ENCODE peak calls at places on chromosomes 13 and 19, in seven cellular contexts. S is uterus, V is transverse colon, I is sigmoid colon, J is adrenal gland, R is breast epithelium, T is gastrocnemius medialis. Y is an unnamed sample.

GRCh38 chr19:1237754-1238372 is at the start of gene CBARP:
- DNase-seq in S (peak), T (no peak), R (no peak), J (no peak), V (no peak), I (peak), Y (no peak)

GRCh38 chr13:106274551-106275208 is 260.8 kb downstream of the EFNB2 start:
- DNase-seq in R (no peak), I (no peak), T (no peak), J (no peak), V (no peak), S (no peak), Y (no peak)

GRCh38 chr19:31503211-31503610 is 154.0 kb upstream of the TSHZ3 start:
- DNase-seq in S (no peak), R (no peak), V (no peak), T (no peak), J (no peak), I (no peak), Y (no peak)

GRCh38 chr19:6047741-6048231 is 62.5 kb downstream of the RFX2 start:
- DNase-seq in S (peak), J (no peak), R (peak), T (no peak), I (no peak), V (no peak), Y (no peak)

GRCh38 chr19:38617283-38617763 is 430 bp downstream of the MAP4K1 start:
- DNase-seq in I (no peak), S (no peak), J (no peak), R (no peak), V (no peak), T (no peak), Y (no peak)

GRCh38 chr19:15285896-15286591 is 46.3 kb downstream of the BRD4 start:
- DNase-seq in V (no peak), R (no peak), T (no peak), J (no peak), S (no peak), I (no peak), Y (no peak)

GRCh38 chr13:42110410-42111155 is 62.1 kb downstream of the DGKH start:
- DNase-seq in T (no peak), S (no peak), R (no peak), V (no peak), I (no peak), J (no peak), Y (no peak)

GRCh38 chr19:907183-907853 is 5.7 kb downstream of the R3HDM4 start:
- DNase-seq in S (no peak), R (no peak), I (no peak), J (no peak), V (no peak), T (no peak), Y (no peak)

GRCh38 chr13:24254151-24254810 is 55.1 kb upstream of the C1QTNF9 start:
- DNase-seq in V (no peak), J (no peak), R (no peak), T (no peak), I (peak), S (no peak), Y (no peak)

GRCh38 chr13:106063591-106064308 is 471.7 kb downstream of the EFNB2 start:
- DNase-seq in R (no peak), V (no peak), I (no peak), S (no peak), J (no peak), T (no peak), Y (no peak)

GRCh38 chr19:38358071-38358470 is 16.3 kb upstream of the PSMD8 start:
- DNase-seq in V (no peak), J (no peak), T (no peak), R (no peak), I (no peak), S (no peak), Y (no peak)

GRCh38 chr19:7520131-7521051 is 2.0 kb upstream of the MCOLN1 start:
- DNase-seq in T (no peak), I (no peak), S (no peak), J (peak), R (no peak), V (no peak), Y (no peak)

GRCh38 chr13:35208587-35208986 is 266.5 kb downstream of the NBEA start:
- DNase-seq in J (no peak), T (no peak), R (no peak), V (no peak), S (no peak), I (no peak), Y (no peak)

GRCh38 chr19:31676271-31677004 is 327.2 kb upstream of the TSHZ3 start:
- DNase-seq in I (no peak), V (no peak), S (no peak), R (no peak), T (no peak), J (no peak), Y (no peak)

GRCh38 chr13:37751025-37751424 is 118.5 kb downstream of the TRPC4 start:
- DNase-seq in V (no peak), S (no peak), I (no peak), T (no peak), J (no peak), R (no peak), Y (no peak)

GRCh38 chr13:41502676-41503075 is 45.3 kb downstream of the RGCC start:
- DNase-seq in T (no peak), R (no peak), J (no peak), I (no peak), V (peak), S (no peak), Y (no peak)

GRCh38 chr13:100594731-100595130 is 6.1 kb upstream of the GGACT start:
- DNase-seq in I (no peak), S (no peak), V (peak), R (no peak), J (no peak), T (no peak), Y (no peak)

GRCh38 chr13:35470671-35471465 is 5.6 kb downstream of the MAB21L1 start:
- DNase-seq in V (peak), T (peak), R (no peak), J (peak), I (peak), S (peak), Y (no peak)

GRCh38 chr13:103210348-103210747 is 144.1 kb upstream of the SLC10A2 start:
- DNase-seq in R (no peak), S (no peak), J (no peak), T (no peak), I (no peak), V (no peak), Y (no peak)

GRCh38 chr13:47218611-47219010 is 321.8 kb upstream of the HTR2A start:
- DNase-seq in I (no peak), R (no peak), V (no peak), S (no peak), T (no peak), J (no peak), Y (no peak)

GRCh38 chr19:56681702-56682101 is 10.1 kb upstream of the ZNF835 start:
- DNase-seq in T (no peak), R (no peak), I (no peak), J (no peak), S (no peak), V (no peak), Y (no peak)

GRCh38 chr13:105153626-105154025 is 1381.8 kb downstream of the EFNB2 start:
- DNase-seq in J (no peak), R (no peak), S (no peak), T (no peak), I (no peak), V (no peak), Y (no peak)

GRCh38 chr19:574658-575526 is 2.5 kb downstream of the BSG start:
- DNase-seq in I (no peak), T (peak), R (no peak), V (no peak), S (no peak), J (peak), Y (no peak)

GRCh38 chr19:5948697-5949564 is 29.0 kb downstream of the RANBP3 start:
- DNase-seq in R (no peak), I (peak), J (no peak), V (no peak), S (no peak), T (no peak), Y (no peak)

GRCh38 chr19:36421749-36422481 is 3.5 kb upstream of the ZFP82 start:
- DNase-seq in V (no peak), S (no peak), J (no peak), I (no peak), T (no peak), R (no peak), Y (no peak)

GRCh38 chr13:101303512-101303911 is 112.8 kb downstream of the NALCN start:
- DNase-seq in V (no peak), T (no peak), R (no peak), S (no peak), I (no peak), J (no peak), Y (no peak)

GRCh38 chr13:73224708-73225107 is 165.9 kb downstream of the KLF5 start:
- DNase-seq in V (no peak), T (no peak), R (no peak), I (no peak), S (no peak), J (no peak), Y (no peak)

GRCh38 chr13:93502987-93503386 is 276.4 kb downstream of the GPC6 start:
- DNase-seq in R (no peak), S (no peak), T (no peak), V (no peak), J (no peak), I (no peak), Y (no peak)

GRCh38 chr13:48603375-48603774 is 50.4 kb upstream of the CYSLTR2 start:
- DNase-seq in I (no peak), J (no peak), S (no peak), V (no peak), T (no peak), R (no peak), Y (no peak)

GRCh38 chr19:55418185-55418584 is 10.6 kb upstream of the UBE2S start:
- DNase-seq in S (peak), T (no peak), R (no peak), V (peak), I (no peak), J (peak), Y (no peak)

GRCh38 chr13:71320452-71320851 is 546.6 kb downstream of the DACH1 start:
- DNase-seq in S (no peak), J (no peak), T (no peak), I (no peak), V (no peak), R (no peak), Y (no peak)

GRCh38 chr19:56155124-56155687 is 14.1 kb downstream of the ZNF444 start:
- DNase-seq in V (peak), T (no peak), S (no peak), R (no peak), I (no peak), J (peak), Y (no peak)

GRCh38 chr13:99690426-99691189 is 189.3 kb downstream of the TM9SF2 start:
- DNase-seq in S (no peak), J (no peak), V (no peak), T (no peak), R (no peak), I (no peak), Y (no peak)

GRCh38 chr13:50006426-50007135 is 8.7 kb upstream of the KCNRG start:
- DNase-seq in J (no peak), T (no peak), S (no peak), I (no peak), R (no peak), V (peak), Y (no peak)

GRCh38 chr13:34124912-34125311 is 307.0 kb downstream of the RFC3 start:
- DNase-seq in T (no peak), V (no peak), S (no peak), I (no peak), R (no peak), J (no peak), Y (no peak)

GRCh38 chr19:7397687-7398086 is 49.0 kb downstream of the ARHGEF18 start:
- DNase-seq in S (no peak), T (no peak), V (no peak), R (no peak), J (no peak), I (no peak), Y (no peak)

GRCh38 chr13:44231786-44232516 is 141.7 kb upstream of the SERP2 start:
- DNase-seq in I (peak), T (peak), V (peak), S (peak), R (peak), J (peak), Y (no peak)

GRCh38 chr19:4304509-4305252 is at the start of gene FSD1:
- DNase-seq in R (no peak), I (no peak), J (no peak), T (no peak), V (no peak), S (no peak), Y (no peak)

GRCh38 chr13:94886191-94886590 is 173.8 kb upstream of the SOX21 start:
- DNase-seq in J (no peak), T (no peak), I (no peak), V (no peak), R (no peak), S (no peak), Y (no peak)

GRCh38 chr13:66489586-66489985 is 740.5 kb downstream of the PCDH9 start:
- DNase-seq in I (no peak), J (no peak), T (no peak), S (no peak), V (no peak), R (no peak), Y (no peak)

DNA sequence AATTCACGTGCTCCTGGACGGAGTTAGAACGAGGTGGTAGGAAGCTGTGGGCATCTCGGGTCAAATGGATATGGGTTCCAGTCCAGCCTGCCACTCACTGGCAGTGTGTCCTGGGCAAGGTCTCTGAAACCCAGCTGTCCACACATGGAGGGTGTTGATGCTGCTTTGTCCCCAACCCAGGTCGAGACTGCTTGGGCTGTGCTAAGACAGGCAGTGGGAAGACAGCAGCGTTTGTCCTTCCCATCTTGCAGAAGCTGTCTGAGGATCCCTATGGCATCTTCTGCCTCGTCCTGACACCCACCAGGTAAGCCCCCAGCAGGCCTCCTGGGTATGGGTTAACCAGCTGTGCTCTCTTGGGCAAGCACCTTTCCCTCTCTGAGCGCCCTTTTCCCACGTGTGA is 885 bp downstream of the DDX49 start:
- DNase-seq in J (no peak), V (no peak), T (no peak), R (no peak), I (no peak), S (no peak), Y (no peak)
- H3K4me3 ChIP-seq in J (peak), V (no peak), T (peak), R (peak), I (peak), S (peak), Y (peak)

GRCh38 chr13:82713681-82714405 is 1168.4 kb downstream of the SLITRK1 start:
- DNase-seq in S (no peak), T (no peak), V (no peak), I (no peak), J (no peak), R (no peak), Y (no peak)
- H3K27ac ChIP-seq in S (no peak), T (no peak), V (no peak), I (no peak), J (no peak), R (no peak), Y (no peak)

GRCh38 chr19:2945575-2946184 is 909 bp upstream of the ZNF77 start:
- DNase-seq in J (no peak), S (no peak), R (no peak), V (no peak), I (no peak), T (no peak), Y (no peak)

GRCh38 chr19:2949939-2950285 is 5.1 kb upstream of the ZNF77 start:
- DNase-seq in R (no peak), J (peak), V (no peak), S (no peak), I (no peak), T (peak), Y (no peak)

GRCh38 chr19:2952953-2953481 is 8.2 kb upstream of the ZNF77 start:
- DNase-seq in R (peak), J (no peak), V (peak), I (no peak), S (no peak), T (no peak), Y (no peak)

GRCh38 chr19:2944775-2945574 is at the start of gene ZNF77:
- DNase-seq in J (peak), S (peak), R (peak), V (peak), I (peak), T (peak), Y (peak)

DNA sequence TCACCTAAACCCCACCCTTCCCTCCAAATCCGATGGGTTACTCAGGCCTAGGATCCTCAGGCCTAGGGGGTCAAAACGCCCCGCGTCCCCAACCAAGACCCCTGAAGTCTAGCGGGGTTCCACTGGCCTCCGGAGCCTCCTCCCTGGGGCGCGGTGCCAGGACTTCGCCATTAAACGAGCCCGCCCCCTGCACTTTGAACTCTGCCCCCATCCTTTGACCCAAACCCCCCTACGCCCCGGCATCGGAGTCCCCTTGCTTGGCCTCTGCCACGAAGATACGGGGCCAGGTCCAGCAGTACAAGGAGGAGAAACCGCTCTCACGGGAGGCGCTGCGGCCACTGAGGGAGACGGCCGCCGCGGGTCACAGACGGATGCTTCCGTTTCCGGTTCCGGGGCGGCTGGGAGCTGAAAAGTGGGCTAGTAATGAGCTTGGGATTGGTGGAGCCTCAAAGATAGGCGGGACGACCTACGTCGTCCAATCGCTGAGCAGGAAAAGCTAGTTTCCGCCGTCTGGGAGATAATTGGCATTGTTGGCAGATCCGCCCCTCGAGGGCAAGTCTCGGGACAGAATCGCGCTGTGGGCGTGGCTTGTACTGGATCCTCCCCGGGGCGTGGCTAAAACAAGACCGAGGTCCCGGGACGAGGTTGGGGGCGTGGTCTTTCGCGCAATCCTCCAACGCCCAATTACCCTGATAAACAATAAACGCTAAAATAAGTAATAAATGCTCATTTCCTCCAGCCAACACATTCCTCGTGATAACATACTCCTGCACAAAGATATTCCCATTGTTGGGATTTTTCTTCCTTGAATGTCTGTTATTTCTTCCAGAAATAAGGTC is 5.7 kb upstream of the ZNF77 start:
- DNase-seq in V (peak), J (peak), T (peak), I (peak), S (peak), R (peak), Y (peak)
- TF ChIP-seq POLR2A in V (peak), J (peak), T (peak), I (peak), S (peak), R (peak), Y (peak)

DNA sequence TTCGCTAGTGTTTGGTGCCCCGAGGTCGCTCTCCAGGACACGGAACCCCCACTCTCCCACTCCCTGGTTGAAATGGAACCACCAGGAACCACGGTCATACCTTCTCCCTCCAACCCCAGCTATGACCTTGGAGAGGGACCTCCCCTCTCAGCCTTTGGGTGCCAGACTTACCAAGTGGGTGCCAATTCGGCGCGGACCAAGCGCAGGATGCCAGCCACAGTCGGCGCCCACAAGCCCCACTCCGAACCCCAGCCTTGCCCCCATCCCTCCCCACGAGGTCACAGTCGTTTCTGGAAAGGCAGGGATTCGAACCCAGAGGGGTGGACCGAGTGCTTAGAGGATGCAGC is 910 bp downstream of the PDE4C start:
- DNase-seq in J (no peak), T (no peak), V (no peak), R (no peak), S (no peak), I (no peak), Y (no peak)
- H3K4me3 ChIP-seq in J (no peak), T (peak), V (no peak), R (peak), S (no peak), I (no peak), Y (peak)

GRCh38 chr19:48881741-48882657 is 9.8 kb downstream of the PPP1R15A start:
- DNase-seq in T (peak), I (no peak), J (no peak), S (no peak), V (no peak), R (no peak), Y (no peak)

GRCh38 chr19:48874309-48875135 is 2.3 kb downstream of the PPP1R15A start:
- DNase-seq in T (peak), S (peak), I (no peak), R (no peak), J (peak), V (peak), Y (no peak)

GRCh38 chr19:48879025-48879572 is 6.9 kb downstream of the PPP1R15A start:
- DNase-seq in T (no peak), S (no peak), J (no peak), R (no peak), V (no peak), I (no peak), Y (no peak)

GRCh38 chr19:48877900-48878218 is 5.6 kb downstream of the PPP1R15A start:
- DNase-seq in R (no peak), T (no peak), V (no peak), J (no peak), S (no peak), I (no peak), Y (no peak)

DNA sequence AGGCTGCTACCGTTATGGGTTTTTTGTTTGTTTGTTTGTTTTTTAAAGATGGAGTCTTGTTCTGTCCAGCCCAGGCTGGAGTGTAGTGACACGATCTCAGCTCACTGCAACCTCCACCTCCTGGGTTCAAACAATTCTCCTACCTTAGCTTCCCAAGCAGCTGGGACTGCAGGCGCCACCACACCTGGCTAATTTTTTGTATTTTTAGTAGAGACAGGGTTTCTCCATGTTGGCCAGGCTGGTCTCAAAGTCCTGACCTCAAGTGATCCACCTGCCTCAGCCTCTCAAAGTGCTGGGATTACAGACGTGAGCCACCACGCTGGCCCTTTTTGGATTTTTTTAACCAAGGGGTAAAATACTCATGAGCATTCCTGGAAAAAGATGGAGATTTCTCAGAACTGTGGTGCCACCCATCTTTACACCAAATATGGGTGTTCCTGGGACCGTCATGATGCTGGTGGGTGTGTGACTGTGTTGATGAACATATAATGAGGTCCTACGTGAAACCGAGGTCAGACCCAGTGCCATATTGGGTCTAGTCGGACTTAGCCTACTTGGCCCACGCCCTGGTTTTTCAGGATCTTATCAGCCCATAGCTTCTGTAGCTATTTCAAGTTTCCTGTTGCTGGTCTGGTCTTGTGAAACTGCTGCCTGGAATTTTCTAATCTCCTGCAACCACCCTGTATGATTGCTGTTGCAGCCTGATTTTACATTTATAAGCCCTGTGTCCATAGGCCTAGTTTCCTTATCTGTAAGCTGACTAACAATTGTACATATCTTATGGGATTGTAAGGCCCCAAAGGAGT is 6.2 kb downstream of the PPP1R15A start:
- DNase-seq in R (no peak), S (no peak), I (no peak), J (peak), T (no peak), V (no peak), Y (no peak)
- H3K27ac ChIP-seq in R (peak), S (peak), I (peak), J (no peak), T (peak), V (peak), Y (peak)

Y was measured in esophagus squamous epithelium.